ENCODE peak calls at places on chromosome 12, in four cellular contexts. P is mammary epithelial cell, J is fibroblast of lung, E is neuronal stem cell. V is an unnamed sample.

GRCh38 chr12:49189731-49190314 is 943 bp upstream of the TUBA1A start:
- DNase-seq in J (peak; percentile 6), E (no peak), P (no peak), V (no peak)

GRCh38 chr12:109542014-109542413 is 31.3 kb downstream of the MMAB start:
- DNase-seq in P (peak; percentile 58), E (no peak), J (peak; percentile 74), V (no peak)

GRCh38 chr12:79549531-79550271 is 141.1 kb downstream of the PAWR start:
- DNase-seq in E (no peak), P (no peak), J (peak; percentile 94), V (no peak)

GRCh38 chr12:12890492-12890814 is 909 bp upstream of the GPRC5A start:
- DNase-seq in E (no peak), P (no peak), J (no peak), V (no peak)

GRCh38 chr12:7093486-7093885 is 1.2 kb upstream of the C1R start:
- DNase-seq in E (no peak), J (no peak), P (no peak), V (no peak)

GRCh38 chr12:67460388-67460787 is 188.2 kb upstream of the DYRK2 start:
- DNase-seq in E (no peak), J (no peak), P (no peak), V (no peak)

GRCh38 chr12:3662516-3662915 is 90.4 kb downstream of the CRACR2A start:
- DNase-seq in P (peak; percentile 9), E (no peak), J (no peak), V (peak; percentile 50)

GRCh38 chr12:5581616-5582367 is 149.9 kb downstream of the NTF3 start:
- DNase-seq in J (no peak), P (no peak), E (no peak), V (no peak)

GRCh38 chr12:3141339-3142321 is 64.5 kb downstream of the TSPAN9 start:
- DNase-seq in J (no peak), P (no peak), E (no peak), V (no peak)

GRCh38 chr12:5177096-5177495 is 133.4 kb downstream of the KCNA5 start:
- DNase-seq in P (no peak), J (no peak), E (no peak), V (no peak)

GRCh38 chr12:13258212-13258611 is 61.7 kb downstream of the EMP1 start:
- DNase-seq in J (no peak), E (no peak), P (no peak), V (peak; percentile 65)

GRCh38 chr12:53326460-53327185 is 5.2 kb upstream of the AAAS start:
- DNase-seq in P (no peak), E (no peak), J (no peak), V (peak; percentile 49)

GRCh38 chr12:127280393-127281275 is 986.3 kb upstream of the TMEM132C start:
- DNase-seq in J (no peak), E (peak; percentile 64), P (peak; percentile 39), V (peak; percentile 85)

GRCh38 chr12:127025545-127025944 is 1241.4 kb upstream of the TMEM132C start:
- DNase-seq in P (no peak), J (no peak), E (no peak), V (no peak)

GRCh38 chr12:48779869-48780268 is 9.0 kb downstream of the ADCY6 start:
- DNase-seq in E (no peak), P (no peak), J (peak; percentile 73), V (no peak)

GRCh38 chr12:62933220-62933870 is 1.6 kb downstream of the PPM1H start:
- DNase-seq in J (no peak), E (no peak), P (no peak), V (peak; percentile 57)

GRCh38 chr12:123929869-123930583 is 42.6 kb downstream of the CCDC92 start:
- DNase-seq in P (no peak), E (no peak), J (no peak), V (no peak)

GRCh38 chr12:65434737-65435136 is 156.3 kb downstream of the MSRB3 start:
- DNase-seq in P (no peak), E (no peak), J (no peak), V (no peak)

GRCh38 chr12:124024263-124024678 is 51.3 kb downstream of the ZNF664 start:
- DNase-seq in E (no peak), J (peak; percentile 32), P (peak; percentile 43), V (no peak)

GRCh38 chr12:97275261-97276197 is 187.1 kb upstream of the RMST start:
- DNase-seq in J (peak; percentile 10), E (peak; percentile 92), P (no peak), V (peak; percentile 95)

GRCh38 chr12:128613821-128614220 is 209.9 kb downstream of the SLC15A4 start:
- DNase-seq in E (no peak), P (no peak), J (no peak), V (peak; percentile 56)

GRCh38 chr12:5037795-5038357 is 5.8 kb upstream of the KCNA5 start:
- DNase-seq in J (no peak), E (no peak), P (no peak), V (no peak)

GRCh38 chr12:56084958-56085543 is 5.1 kb downstream of the ERBB3 start:
- DNase-seq in J (no peak), P (no peak), E (no peak), V (peak; percentile 61)

DNA sequence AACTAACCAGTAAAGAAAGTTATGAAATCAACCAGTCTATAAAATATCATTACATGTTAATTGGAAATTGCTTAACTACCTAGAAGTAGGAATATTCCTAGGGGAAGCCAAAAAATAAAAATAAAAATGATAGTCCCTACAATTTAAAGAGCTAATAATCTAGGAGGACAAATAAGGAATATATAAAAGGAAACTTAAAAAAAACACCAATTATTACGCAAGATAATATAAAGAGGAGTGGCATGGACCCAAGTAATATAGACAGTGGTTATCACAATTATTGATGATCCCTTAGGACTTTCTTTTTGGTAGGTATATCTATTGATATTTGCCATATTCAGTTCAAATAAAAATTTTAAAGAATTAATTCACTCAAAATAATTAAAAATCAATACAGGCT is 498.7 kb downstream of the SOX5 start:
- DNase-seq in J (no peak), E (no peak), P (no peak), V (no peak)
- H3K9ac ChIP-seq in J (no peak overlapping the region), E (no peak overlapping the region), P (no peak overlapping the region), V (no peak overlapping the region)

DNA sequence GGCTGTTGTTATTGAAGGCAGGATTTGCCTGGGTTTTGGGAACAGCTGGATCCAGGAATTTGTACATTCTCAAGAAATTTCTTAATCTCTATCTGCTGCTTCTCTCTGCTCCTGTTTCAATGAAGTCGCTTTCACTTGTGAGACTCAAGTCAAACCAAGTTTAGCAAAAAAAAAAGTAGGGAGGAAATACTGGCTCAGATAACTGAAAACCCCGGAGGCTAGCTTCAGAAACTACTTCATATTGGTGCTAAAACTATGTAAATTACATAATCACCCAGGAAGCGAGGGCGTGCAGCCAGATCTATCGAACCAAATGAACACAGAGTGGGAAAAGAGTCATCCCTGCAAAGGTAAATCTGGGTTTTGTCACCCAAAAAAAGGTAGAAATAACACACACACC is 68.3 kb upstream of the FICD start:
- DNase-seq in E (no peak), J (no peak), P (peak; percentile 34), V (no peak)
- H3K27ac ChIP-seq in E (no peak overlapping the region), J (no peak overlapping the region), P (no peak overlapping the region), V (no peak overlapping the region)

GRCh38 chr12:121810234-121810817 is 6.5 kb downstream of the SETD1B start:
- DNase-seq in J (no peak), P (no peak), E (no peak), V (no peak)
- H3K36me3 ChIP-seq in J (peaks cover 39% of the 10 kb centered on the region), P (peaks cover 4% of the 10 kb centered on the region), E (peaks cover 37% of the 10 kb centered on the region), V (no peaks in the 10 kb centered on the region)

GRCh38 chr12:117686210-117686609 is 282.6 kb downstream of the KSR2 start:
- DNase-seq in J (no peak), P (no peak), E (no peak), V (no peak)
- H3K9ac ChIP-seq in J (no peak overlapping the region), P (no peak overlapping the region), E (no peak overlapping the region), V (no peak overlapping the region)

GRCh38 chr12:92446082-92446460 is 256.7 kb upstream of the PLEKHG7 start:
- DNase-seq in J (no peak), P (peak; percentile 73), E (no peak), V (no peak)
- H3K27ac ChIP-seq in J (no peak overlapping the region), P (peak overlapping the region; percentile 64), E (no peak overlapping the region), V (no peak overlapping the region)

GRCh38 chr12:116749884-116750283 is 11.8 kb downstream of the RNFT2 start:
- DNase-seq in J (no peak), E (no peak), P (no peak), V (no peak)

GRCh38 chr12:116745554-116745953 is 7.4 kb downstream of the RNFT2 start:
- DNase-seq in J (no peak), E (no peak), P (no peak), V (no peak)

DNA sequence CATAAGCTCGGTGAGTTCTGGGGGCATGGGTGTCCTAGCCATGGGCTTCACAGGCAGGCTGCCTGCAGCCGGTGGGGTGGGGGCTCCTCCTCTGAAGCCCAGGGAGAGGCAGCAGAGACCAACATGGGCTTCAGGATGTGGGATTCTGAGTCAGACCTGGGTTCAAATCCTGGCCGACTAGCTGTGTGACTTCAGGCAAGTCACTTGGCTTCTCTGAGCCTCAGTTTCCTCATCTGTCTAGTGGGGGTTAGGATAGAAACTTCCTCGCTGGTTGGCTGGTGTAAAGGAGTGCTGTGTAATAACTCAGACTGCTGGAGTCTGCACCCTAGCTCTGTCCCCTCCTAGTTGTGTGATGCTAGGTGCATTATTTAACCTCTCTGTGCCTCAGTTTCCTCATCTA is 12.2 kb downstream of the RNFT2 start:
- DNase-seq in J (no peak), E (no peak), P (no peak), V (no peak)
- H3K36me3 ChIP-seq in J (no peaks in the 10 kb centered on the region), E (peaks cover 20% of the 10 kb centered on the region), P (no peaks in the 10 kb centered on the region), V (peaks cover 4% of the 10 kb centered on the region)

GRCh38 chr12:57239587-57240068 is 10.1 kb downstream of the SHMT2 start:
- DNase-seq in E (no peak), P (peak; percentile 17), J (no peak), V (no peak)
- H3K9ac ChIP-seq in E (peak overlapping the region; percentile 15), P (peak overlapping the region; percentile 37), J (peak overlapping the region; percentile 60), V (no peak overlapping the region)

GRCh38 chr12:95574799-95575452 is 23.6 kb upstream of the USP44 start:
- DNase-seq in J (peak; percentile 32), P (peak; percentile 34), E (no peak), V (peak; percentile 49)
- H3K27ac ChIP-seq in J (no peak overlapping the region), P (no peak overlapping the region), E (no peak overlapping the region), V (no peak overlapping the region)

GRCh38 chr12:51071663-51072062 is 11.7 kb downstream of the CSRNP2 start:
- DNase-seq in P (no peak), J (no peak), E (no peak), V (no peak)

GRCh38 chr12:51070004-51070403 is 13.4 kb downstream of the CSRNP2 start:
- DNase-seq in E (no peak), P (peak; percentile 83), J (no peak), V (no peak)

GRCh38 chr12:51065530-51065929 is 17.4 kb downstream of the LETMD1 start:
- DNase-seq in J (no peak), P (peak; percentile 37), E (no peak), V (no peak)

GRCh38 chr12:51067229-51067628 is 16.2 kb downstream of the CSRNP2 start:
- DNase-seq in P (no peak), E (no peak), J (no peak), V (no peak)

DNA sequence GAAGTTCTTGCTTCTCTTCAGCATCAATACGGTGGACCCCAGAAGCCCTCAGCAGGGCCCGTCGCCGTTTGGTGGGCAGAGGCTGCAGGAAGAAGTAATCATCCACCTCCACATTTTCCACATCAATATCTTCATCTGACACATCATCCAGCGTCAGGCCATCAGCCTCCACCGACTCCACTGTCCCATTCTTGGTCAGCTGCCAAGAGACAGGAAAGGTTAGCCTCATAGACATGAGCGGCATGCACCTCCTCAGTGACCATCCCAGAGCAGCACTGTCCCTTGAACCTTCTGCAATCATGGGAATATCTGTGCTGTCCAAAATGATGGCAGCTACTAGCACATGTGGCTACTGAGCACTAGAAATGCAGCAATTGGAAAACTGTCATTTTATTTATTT is 15.6 kb downstream of the CSRNP2 start:
- DNase-seq in J (no peak), E (no peak), P (no peak), V (no peak)
- H3K36me3 ChIP-seq in J (peaks cover 11% of the 10 kb centered on the region), E (peaks cover 45% of the 10 kb centered on the region), P (peaks cover 8% of the 10 kb centered on the region), V (peaks cover 7% of the 10 kb centered on the region)

GRCh38 chr12:54357802-54358619 is 6.3 kb downstream of the GPR84 start:
- DNase-seq in P (no peak), J (peak; percentile 49), E (no peak), V (peak; percentile 22)
- H3K9ac ChIP-seq in P (peak overlapping the region; percentile 65), J (no peak overlapping the region), E (no peak overlapping the region), V (peak overlapping the region; percentile 63)

V was measured in neural progenitor cell.